ENCODE peak calls at places on chromosomes 3 and 15, in seven cellular contexts. T, N, J, A, B, L and W are unnamed samples.

GRCh38 chr3:15521573-15521965 is at the start of gene COLQ:
- DNase-seq in T (no peak), N (no peak), J (no peak), A (no peak), B (no peak), L (no peak), W (no peak)

GRCh38 chr3:15977598-15978232 is 179.9 kb upstream of the ANKRD28 start:
- DNase-seq in T (no peak), N (no peak), J (no peak), A (no peak), B (no peak), L (no peak), W (no peak)

GRCh38 chr3:19885468-19885867 is 48.5 kb downstream of the EFHB start:
- DNase-seq in T (peak; percentile 6), N (peak; percentile 30), J (peak; percentile 41), A (no peak), B (no peak), L (no peak), W (peak; percentile 52)

GRCh38 chr3:32334675-32335074 is 57.0 kb upstream of the CMTM7 start:
- DNase-seq in T (no peak), N (no peak), J (no peak), A (no peak), B (peak; percentile 20), L (no peak), W (peak; percentile 43)

GRCh38 chr15:75584121-75584520 is 5.0 kb upstream of the PTPN9 start:
- DNase-seq in T (no peak), N (no peak), J (peak; percentile 24), A (no peak), B (peak; percentile 51), L (no peak), W (no peak)

GRCh38 chr3:11328196-11328945 is 56.2 kb downstream of the ATG7 start:
- DNase-seq in T (no peak), N (no peak), J (no peak), A (no peak), B (no peak), L (no peak), W (no peak)

GRCh38 chr3:49563040-49563578 is 8.8 kb downstream of the BSN start:
- DNase-seq in T (no peak), N (no peak), J (no peak), A (no peak), B (peak; percentile 15), L (no peak), W (no peak)

GRCh38 chr15:85504739-85505676 is 124.6 kb downstream of the AKAP13 start:
- DNase-seq in T (peak; percentile 70), N (no peak), J (peak; percentile 74), A (no peak), B (peak; percentile 49), L (no peak), W (peak; percentile 25)

GRCh38 chr15:52136471-52136993 is 24.0 kb upstream of the BCL2L10 start:
- DNase-seq in T (no peak), N (no peak), J (peak; percentile 52), A (no peak), B (no peak), L (no peak), W (no peak)

GRCh38 chr15:26295331-26295730 is 432.2 kb upstream of the ATP10A start:
- DNase-seq in T (no peak), N (no peak), J (no peak), A (no peak), B (no peak), L (no peak), W (no peak)

GRCh38 chr3:171824824-171825221 is 14.5 kb upstream of the PLD1 start:
- DNase-seq in T (no peak), N (no peak), J (peak; percentile 56), A (no peak), B (no peak), L (no peak), W (no peak)

GRCh38 chr3:152621967-152622812 is 212.7 kb upstream of the P2RY1 start:
- DNase-seq in T (no peak), N (no peak), J (no peak), A (no peak), B (no peak), L (no peak), W (no peak)

GRCh38 chr3:38003817-38004414 is 13.3 kb downstream of the VILL start:
- DNase-seq in T (no peak), N (no peak), J (no peak), A (no peak), B (peak; percentile 1), L (peak; percentile 35), W (no peak)

GRCh38 chr3:128348805-128349531 is 117.7 kb downstream of the DNAJB8 start:
- DNase-seq in T (no peak), N (no peak), J (peak; percentile 13), A (no peak), B (no peak), L (peak; percentile 24), W (no peak)

GRCh38 chr15:99425666-99426301 is 140.0 kb upstream of the MEF2A start:
- DNase-seq in T (no peak), N (no peak), J (no peak), A (no peak), B (no peak), L (no peak), W (no peak)

GRCh38 chr3:188956839-188957489 is 214.8 kb upstream of the TPRG1 start:
- DNase-seq in T (peak; percentile 62), N (peak; percentile 33), J (peak; percentile 78), A (no peak), B (no peak), L (no peak), W (peak; percentile 36)

GRCh38 chr3:110755345-110755744 is 316.3 kb upstream of the NECTIN3 start:
- DNase-seq in T (no peak), N (no peak), J (no peak), A (no peak), B (no peak), L (no peak), W (no peak)

GRCh38 chr3:117748131-117748530 is 1038.6 kb downstream of the TUSC7 start:
- DNase-seq in T (no peak), N (no peak), J (peak; percentile 42), A (no peak), B (no peak), L (no peak), W (no peak)

GRCh38 chr3:117019082-117019713 is 309.6 kb downstream of the TUSC7 start:
- DNase-seq in T (peak; percentile 32), N (peak; percentile 15), J (peak; percentile 76), A (peak; percentile 56), B (peak; percentile 66), L (peak; percentile 66), W (peak; percentile 48)

GRCh38 chr15:98616397-98616796 is 31.9 kb upstream of the IGF1R start:
- DNase-seq in T (no peak), N (no peak), J (no peak), A (no peak), B (no peak), L (no peak), W (no peak)

GRCh38 chr3:125231895-125232294 is 19.3 kb upstream of the SLC12A8 start:
- DNase-seq in T (peak; percentile 24), N (no peak), J (peak; percentile 87), A (no peak), B (no peak), L (no peak), W (no peak)

GRCh38 chr3:147409143-147410121 is at the start of gene ZIC1:
- DNase-seq in T (peak; percentile 95), N (no peak), J (no peak), A (no peak), B (no peak), L (no peak), W (no peak)

GRCh38 chr3:165404357-165405042 is 208.3 kb upstream of the SLITRK3 start:
- DNase-seq in T (no peak), N (no peak), J (no peak), A (no peak), B (no peak), L (no peak), W (no peak)

GRCh38 chr3:22977650-22978289 is 225.4 kb upstream of the UBE2E2 start:
- DNase-seq in T (no peak), N (no peak), J (no peak), A (no peak), B (no peak), L (no peak), W (peak; percentile 34)

GRCh38 chr3:31434819-31435218 is 97.9 kb upstream of the STT3B start:
- DNase-seq in T (no peak), N (no peak), J (no peak), A (no peak), B (no peak), L (no peak), W (no peak)

GRCh38 chr15:34239151-34239761 is 14.4 kb downstream of the EMC4 start:
- DNase-seq in T (peak; percentile 52), N (no peak), J (peak; percentile 91), A (no peak), B (no peak), L (no peak), W (peak; percentile 17)

GRCh38 chr3:23810342-23811116 is 4.8 kb downstream of the UBE2E1 start:
- DNase-seq in T (no peak), N (peak; percentile 77), J (no peak), A (peak; percentile 61), B (peak; percentile 60), L (no peak), W (peak; percentile 76)

GRCh38 chr3:100440895-100441294 is 39.6 kb downstream of the LNP1 start:
- DNase-seq in T (no peak), N (no peak), J (no peak), A (no peak), B (no peak), L (no peak), W (no peak)

GRCh38 chr15:23548071-23548470 is 17.4 kb upstream of the MKRN3 start:
- DNase-seq in T (no peak), N (no peak), J (no peak), A (no peak), B (no peak), L (no peak), W (no peak)

GRCh38 chr3:55165704-55166103 is 237.8 kb upstream of the LRTM1 start:
- DNase-seq in T (no peak), N (no peak), J (no peak), A (no peak), B (no peak), L (no peak), W (no peak)

GRCh38 chr3:8702560-8702959 is 31.0 kb upstream of the CAV3 start:
- DNase-seq in T (no peak), N (no peak), J (no peak), A (no peak), B (no peak), L (no peak), W (peak; percentile 3)
- TF ChIP-seq CTCF in T (peak; percentile 34), N (no peak), J (peak; percentile 33), A (no peak), B (no peak), L (no peak), W (peak; percentile 20)

GRCh38 chr3:30112904-30113484 is 493.4 kb upstream of the TGFBR2 start:
- DNase-seq in T (peak; percentile 47), N (no peak), J (peak; percentile 59), A (no peak), B (no peak), L (no peak), W (no peak)
- TF ChIP-seq CTCF in T (peak; percentile 39), N (peak; percentile 73), J (peak; percentile 72), A (peak; percentile 72), B (peak; percentile 37), L (peak; percentile 62), W (peak; percentile 21)

GRCh38 chr15:97234841-97235240 is 725.7 kb upstream of the ARRDC4 start:
- DNase-seq in T (no peak), N (no peak), J (no peak), A (no peak), B (no peak), L (no peak), W (no peak)
- TF ChIP-seq CTCF in T (no peak), N (no peak), J (no peak), A (no peak), B (no peak), L (no peak), W (no peak)

GRCh38 chr3:71310595-71311319 is 272.8 kb downstream of the FOXP1 start:
- DNase-seq in T (peak; percentile 16), N (no peak), J (peak; percentile 55), A (no peak), B (peak; percentile 10), L (no peak), W (no peak)
- TF ChIP-seq CTCF in T (no peak), N (no peak), J (peak; percentile 16), A (no peak), B (no peak), L (no peak), W (no peak)